ENCODE peak calls at places on chromosome X, in ten cellular contexts. G, J, S, A, B, M, Z, F, Q and L are unnamed samples.

GRCh38 chrX:114619874-114620273 is 36.0 kb downstream of the HTR2C start:
- DNase-seq in G (peak; percentile 8), J (no peak), S (no peak), A (no peak), B (no peak), M (no peak), Z (no peak), F (no peak), Q (no peak), L (peak; percentile 2)

GRCh38 chrX:45258741-45259402 is 58.2 kb upstream of the DIPK2B start:
- DNase-seq in G (no peak), J (no peak), S (no peak), A (no peak), B (no peak), M (no peak), Z (no peak), F (no peak), Q (no peak), L (no peak)

GRCh38 chrX:151789179-151789800 is 54.7 kb downstream of the CNGA2 start:
- DNase-seq in G (peak; percentile 86), J (peak; percentile 90), S (no peak), A (no peak), B (peak; percentile 27), M (no peak), Z (peak; percentile 41), F (no peak), Q (no peak), L (peak; percentile 78)

GRCh38 chrX:20061869-20062254 is 54.8 kb downstream of the MAP7D2 start:
- DNase-seq in G (peak; percentile 48), J (peak; percentile 51), S (no peak), A (no peak), B (no peak), M (no peak), Z (peak; percentile 13), F (no peak), Q (no peak), L (peak; percentile 26)

GRCh38 chrX:34805951-34806350 is 136.6 kb upstream of the FAM47B start:
- DNase-seq in G (no peak), J (no peak), S (no peak), A (no peak), B (no peak), M (no peak), Z (no peak), F (no peak), Q (no peak), L (no peak)

GRCh38 chrX:69306063-69306404 is 140.8 kb upstream of the PJA1 start:
- DNase-seq in G (no peak), J (no peak), S (no peak), A (no peak), B (no peak), M (no peak), Z (no peak), F (no peak), Q (no peak), L (no peak)

GRCh38 chrX:5122181-5122678 is 1106.4 kb downstream of the NLGN4X start:
- DNase-seq in G (no peak), J (no peak), S (no peak), A (no peak), B (no peak), M (no peak), Z (no peak), F (no peak), Q (no peak), L (no peak)

GRCh38 chrX:114127411-114128025 is 456.4 kb upstream of the HTR2C start:
- DNase-seq in G (no peak), J (no peak), S (no peak), A (no peak), B (no peak), M (no peak), Z (no peak), F (no peak), Q (no peak), L (no peak)

GRCh38 chrX:131985526-131986049 is 37.5 kb upstream of the STK26 start:
- DNase-seq in G (no peak), J (no peak), S (no peak), A (no peak), B (no peak), M (peak; percentile 22), Z (peak; percentile 80), F (no peak), Q (no peak), L (no peak)

GRCh38 chrX:120753413-120754251 is 122.0 kb downstream of the CT47B1 start:
- DNase-seq in G (no peak), J (no peak), S (no peak), A (no peak), B (no peak), M (no peak), Z (no peak), F (no peak), Q (no peak), L (no peak)

GRCh38 chrX:74505437-74505836 is 84.1 kb downstream of the SLC16A2 start:
- DNase-seq in G (no peak), J (no peak), S (no peak), A (no peak), B (no peak), M (no peak), Z (no peak), F (no peak), Q (no peak), L (no peak)

GRCh38 chrX:48600226-48600625 is 2.9 kb downstream of the WDR13 start:
- DNase-seq in G (no peak), J (no peak), S (no peak), A (no peak), B (no peak), M (no peak), Z (no peak), F (no peak), Q (no peak), L (no peak)

GRCh38 chrX:17030580-17031285 is 84.3 kb downstream of the REPS2 start:
- DNase-seq in G (peak; percentile 80), J (peak; percentile 47), S (no peak), A (no peak), B (no peak), M (no peak), Z (no peak), F (no peak), Q (no peak), L (peak; percentile 8)

GRCh38 chrX:17030092-17030491 is 83.6 kb downstream of the REPS2 start:
- DNase-seq in G (no peak), J (no peak), S (no peak), A (no peak), B (no peak), M (peak; percentile 69), Z (no peak), F (no peak), Q (no peak), L (no peak)

GRCh38 chrX:17031827-17032226 is 85.4 kb downstream of the REPS2 start:
- DNase-seq in G (no peak), J (no peak), S (no peak), A (no peak), B (no peak), M (no peak), Z (no peak), F (no peak), Q (no peak), L (no peak)

GRCh38 chrX:17033225-17033624 is 86.8 kb downstream of the REPS2 start:
- DNase-seq in G (no peak), J (no peak), S (no peak), A (no peak), B (no peak), M (no peak), Z (no peak), F (no peak), Q (no peak), L (no peak)

DNA sequence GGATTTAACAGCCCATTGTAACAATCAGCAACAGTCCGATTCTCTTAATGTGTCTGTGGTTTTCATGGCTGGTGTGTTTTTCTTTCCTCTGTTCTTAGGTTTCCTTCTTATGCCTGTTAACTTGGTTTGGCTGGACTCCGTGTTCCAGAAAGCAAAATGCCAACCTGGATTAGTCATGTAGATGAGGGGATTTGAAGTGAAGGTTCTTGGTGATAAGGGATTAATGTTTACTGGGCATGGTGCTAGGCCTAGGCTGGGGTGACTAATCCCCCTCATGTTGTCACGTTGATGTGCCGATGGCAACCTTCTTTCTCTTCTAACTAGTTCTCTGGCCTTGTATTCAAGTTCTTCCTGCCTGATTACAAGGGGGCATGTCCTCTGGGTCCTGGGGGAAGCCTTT is 85.9 kb downstream of the REPS2 start:
- DNase-seq in G (peak; percentile 88), J (peak; percentile 87), S (peak; percentile 41), A (no peak), B (no peak), M (no peak), Z (peak; percentile 75), F (no peak), Q (no peak), L (peak; percentile 88)
- H3K4me3 ChIP-seq in G (no peak overlapping the region), J (no peak overlapping the region), S (no peak overlapping the region), A (no peak overlapping the region), B (no peak overlapping the region), M (no peak overlapping the region), Z (no peak overlapping the region), F (no peak overlapping the region), Q (no peak overlapping the region), L (no peak overlapping the region)

GRCh38 chrX:14829643-14830042 is 43.2 kb downstream of the FANCB start:
- DNase-seq in G (no peak), J (peak; percentile 4), S (no peak), A (no peak), B (no peak), M (no peak), Z (no peak), F (no peak), Q (no peak), L (no peak)

GRCh38 chrX:14837155-14837554 is 35.7 kb downstream of the FANCB start:
- DNase-seq in G (no peak), J (no peak), S (no peak), A (no peak), B (no peak), M (no peak), Z (no peak), F (no peak), Q (no peak), L (no peak)

GRCh38 chrX:14832151-14832550 is 40.7 kb downstream of the FANCB start:
- DNase-seq in G (peak; percentile 61), J (peak; percentile 26), S (no peak), A (no peak), B (peak; percentile 6), M (no peak), Z (no peak), F (no peak), Q (no peak), L (peak; percentile 59)

GRCh38 chrX:14832591-14832990 is 40.3 kb downstream of the FANCB start:
- DNase-seq in G (peak; percentile 26), J (peak; percentile 34), S (no peak), A (no peak), B (no peak), M (no peak), Z (no peak), F (no peak), Q (no peak), L (peak; percentile 5)
- TF ChIP-seq CTCF in G (no peak), J (no peak), S (no peak), A (no peak), B (no peak), M (no peak), Z (no peak), F (no peak), Q (no peak), L (no peak)

GRCh38 chrX:108443065-108443464 is 3.4 kb downstream of the COL4A5 start:
- DNase-seq in G (no peak), J (no peak), S (no peak), A (no peak), B (no peak), M (no peak), Z (no peak), F (no peak), Q (no peak), L (no peak)
- H3K4me3 ChIP-seq in G (no peak overlapping the region), J (no peak overlapping the region), S (no peak overlapping the region), A (peak overlapping the region; percentile 60), B (peak overlapping the region; percentile 73), M (no peak overlapping the region), Z (peak overlapping the region; percentile 64), F (no peak overlapping the region), Q (no peak overlapping the region), L (no peak overlapping the region)

GRCh38 chrX:101260435-101260834 is 30.7 kb downstream of the TAF7L start:
- DNase-seq in G (peak; percentile 25), J (peak; percentile 9), S (no peak), A (no peak), B (no peak), M (no peak), Z (peak; percentile 1), F (no peak), Q (no peak), L (peak; percentile 25)
- TF ChIP-seq CTCF in G (peak; percentile 39), J (peak; percentile 28), S (no peak), A (no peak), B (peak; percentile 25), M (no peak), Z (peak; percentile 19), F (no peak), Q (no peak), L (peak; percentile 25)